ENCODE peak calls at places on chromosomes 4 and X, in ten cellular contexts. W, J, U, H, L, Y, G, C, K and Z are unnamed samples.

GRCh38 chr4:98945297-98945850 is 16.4 kb upstream of the EIF4E start:
- DNase-seq in C (no peak), U (no peak), J (no peak), H (no peak), L (no peak), W (peak; percentile 41), K (peak; percentile 48), G (no peak), Y (no peak), Z (no peak)

GRCh38 chr4:153143527-153144348 is 60.5 kb upstream of the TRIM2 start:
- DNase-seq in Y (peak; percentile 69), W (peak; percentile 55), L (peak; percentile 29), G (no peak), U (no peak), H (no peak), K (peak; percentile 17), J (peak; percentile 54), C (no peak), Z (no peak)

GRCh38 chr4:145484240-145484846 is 2.7 kb downstream of the SMAD1 start:
- DNase-seq in J (no peak), U (no peak), W (no peak), G (no peak), K (no peak), H (no peak), C (no peak), L (no peak), Y (no peak), Z (no peak)

GRCh38 chr4:62414563-62414962 is 1214.4 kb downstream of the ADGRL3 start:
- DNase-seq in Y (no peak), U (no peak), K (no peak), G (no peak), L (no peak), H (no peak), C (no peak), W (no peak), J (no peak), Z (no peak)

GRCh38 chr4:128716325-128716724 is 93.2 kb upstream of the JADE1 start:
- DNase-seq in Y (no peak), U (peak; percentile 21), C (no peak), G (no peak), K (no peak), J (no peak), L (no peak), W (no peak), H (peak; percentile 25), Z (no peak)

GRCh38 chrX:111254896-111255693 is 15.2 kb downstream of the CAPN6 start:
- DNase-seq in J (no peak), K (no peak), Y (no peak), G (no peak), C (no peak), U (no peak), L (no peak), H (no peak), W (peak; percentile 0), Z (no peak)

GRCh38 chr4:37627263-37627662 is 58.9 kb downstream of the RELL1 start:
- DNase-seq in J (no peak), K (no peak), H (no peak), G (no peak), C (no peak), L (no peak), W (no peak), Y (no peak), U (no peak), Z (no peak)

GRCh38 chr4:84803121-84803520 is 163.4 kb downstream of the WDFY3 start:
- DNase-seq in Y (no peak), J (no peak), L (no peak), U (no peak), K (no peak), C (no peak), G (no peak), W (no peak), H (no peak), Z (no peak)

GRCh38 chr4:53990641-53991040 is 73.8 kb downstream of the CHIC2 start:
- DNase-seq in H (no peak), W (peak; percentile 28), U (no peak), J (no peak), G (no peak), Y (no peak), L (no peak), K (peak; percentile 59), C (no peak), Z (no peak)

GRCh38 chrX:121641560-121641959 is 594.1 kb downstream of the GLUD2 start:
- DNase-seq in W (peak; percentile 64), U (peak; percentile 38), K (peak; percentile 44), C (no peak), G (no peak), L (no peak), H (no peak), J (no peak), Y (no peak), Z (no peak)

GRCh38 chr4:186118582-186118981 is 14.1 kb downstream of the FAM149A start:
- DNase-seq in L (no peak), Y (no peak), J (no peak), C (no peak), K (no peak), G (no peak), U (no peak), W (no peak), H (no peak), Z (no peak)

GRCh38 chr4:141238196-141238595 is 17.5 kb downstream of the ZNF330 start:
- DNase-seq in Y (no peak), C (no peak), L (no peak), W (no peak), K (no peak), U (no peak), G (no peak), H (no peak), J (no peak), Z (no peak)

GRCh38 chrX:39969099-39969825 is 128.5 kb downstream of the BCOR start:
- DNase-seq in U (no peak), G (no peak), J (no peak), K (no peak), L (no peak), H (no peak), C (no peak), Y (no peak), W (peak; percentile 16), Z (no peak)

GRCh38 chrX:151015684-151016083 is 32.5 kb downstream of the HMGB3 start:
- DNase-seq in Y (no peak), W (no peak), G (no peak), H (no peak), L (no peak), K (no peak), C (no peak), U (no peak), J (no peak), Z (no peak)

GRCh38 chr4:4658051-4658450 is 116.2 kb upstream of the STX18 start:
- DNase-seq in K (no peak), H (no peak), J (no peak), U (no peak), L (no peak), C (no peak), Y (no peak), W (no peak), G (no peak), Z (no peak)

GRCh38 chr4:170849969-170850368 is 760.2 kb upstream of the AADAT start:
- DNase-seq in C (peak; percentile 5), G (no peak), W (no peak), U (no peak), J (no peak), L (no peak), H (no peak), K (no peak), Y (no peak), Z (no peak)

GRCh38 chr4:170854097-170854496 is 764.3 kb upstream of the AADAT start:
- DNase-seq in H (no peak), L (no peak), Y (no peak), J (no peak), C (no peak), G (no peak), K (no peak), W (no peak), U (no peak), Z (no peak)

GRCh38 chr4:170853422-170854021 is 763.8 kb upstream of the AADAT start:
- DNase-seq in U (no peak), G (peak; percentile 14), Y (peak; percentile 73), C (peak; percentile 30), L (peak; percentile 49), H (peak; percentile 13), J (peak; percentile 76), K (peak; percentile 27), W (peak; percentile 78), Z (no peak)
- TF ChIP-seq CTCF in U (peak; percentile 56), G (peak; percentile 75), Y (peak; percentile 84), C (peak; percentile 83), L (peak; percentile 61), H (peak; percentile 22), J (peak; percentile 73), K (peak; percentile 53), W (peak; percentile 98), Z (peak; percentile 86)

DNA sequence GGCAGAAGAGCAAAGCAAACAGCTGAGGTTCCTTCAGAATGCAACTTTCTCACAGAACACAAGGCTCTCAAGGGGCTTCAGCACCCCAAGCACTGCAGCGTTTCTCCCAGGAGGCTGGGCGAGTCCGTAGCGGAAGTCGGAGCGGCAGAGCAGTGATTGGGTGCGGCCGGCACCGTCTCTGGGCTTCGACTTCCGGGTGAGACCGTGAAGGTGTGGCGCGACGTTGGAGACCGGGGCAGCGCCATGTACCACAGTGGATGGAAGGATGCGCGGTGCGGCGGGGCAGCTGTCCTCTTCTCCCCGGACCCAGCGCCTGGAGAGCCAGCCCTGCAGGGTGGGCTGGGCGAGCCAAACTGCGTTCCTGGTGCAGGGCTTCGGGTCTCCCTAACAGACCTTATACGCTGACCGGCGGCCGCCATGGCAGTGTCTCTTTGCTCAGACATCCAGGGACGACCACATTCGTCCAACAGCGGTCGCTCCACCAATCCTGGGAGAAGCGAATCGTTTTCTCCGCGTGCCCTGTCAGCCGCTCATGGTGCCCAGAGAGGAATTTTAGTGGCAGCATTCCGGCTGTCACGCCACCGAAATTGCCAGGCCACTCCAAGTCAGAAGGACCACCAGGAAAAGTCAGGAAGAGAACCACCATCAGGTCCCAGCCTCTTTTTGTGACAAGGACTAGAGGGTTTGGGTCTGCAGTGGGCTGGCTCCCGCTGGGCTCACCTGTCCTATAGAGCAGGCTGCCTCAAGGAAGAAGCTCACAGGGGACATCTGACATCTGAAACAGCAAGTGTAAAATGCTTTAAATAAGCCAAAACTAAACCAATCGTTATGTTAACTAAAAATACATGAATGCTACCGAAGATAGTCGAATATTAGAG is 20.5 kb downstream of the TRIM61 start:
- DNase-seq in Y (peak; percentile 93), W (peak; percentile 80), J (peak; percentile 90), U (no peak), K (peak; percentile 53), L (peak; percentile 82), H (peak; percentile 35), G (peak; percentile 73), C (peak; percentile 88), Z (peak; percentile 83)
- TF ChIP-seq CTCF in Y (no peak), W (no peak), J (no peak), U (no peak), K (no peak), L (no peak), H (no peak), G (no peak), C (no peak), Z (no peak)

GRCh38 chrX:63421411-63421810 is 70.3 kb upstream of the SPIN4 start:
- DNase-seq in C (no peak), Y (no peak), W (no peak), H (no peak), L (no peak), J (no peak), G (no peak), K (no peak), U (no peak), Z (no peak)
- TF ChIP-seq CTCF in C (no peak), Y (no peak), W (no peak), H (no peak), L (no peak), J (no peak), G (no peak), K (peak; percentile 15), U (no peak), Z (peak; percentile 17)

GRCh38 chrX:132614297-132614696 is 125.5 kb upstream of the MBNL3 start:
- DNase-seq in C (peak; percentile 3), H (no peak), K (no peak), L (no peak), G (no peak), W (peak; percentile 6), J (no peak), Y (peak; percentile 22), U (no peak), Z (no peak)
- TF ChIP-seq CTCF in C (no peak), H (peak; percentile 23), K (peak; percentile 34), L (no peak), G (no peak), W (peak; percentile 54), J (peak; percentile 47), Y (peak; percentile 85), U (peak; percentile 32), Z (peak; percentile 16)